ENCODE peak calls at places on chromosomes 12 and 14, in eight cellular contexts. One of them, this sample, is unnamed.

GRCh38 chr12:66241061-66242043 is 52.3 kb downstream of the IRAK3 start:
- DNase-seq in prostate gland: no peak
- DNase-seq in MM.1S: peak
- DNase-seq in AG04450: peak
- DNase-seq in AG09309: peak
- DNase-seq in fibroblast of mammary gland: peak
- DNase-seq in lung: no peak
- DNase-seq in kidney: no peak
- DNase-seq in this sample: peak

GRCh38 chr14:60196291-60196690 is 31.1 kb upstream of the DHRS7 start:
- DNase-seq in prostate gland: no peak
- DNase-seq in MM.1S: no peak
- DNase-seq in AG04450: no peak
- DNase-seq in AG09309: no peak
- DNase-seq in fibroblast of mammary gland: peak
- DNase-seq in lung: no peak
- DNase-seq in kidney: no peak
- DNase-seq in this sample: no peak

GRCh38 chr12:87599459-87599858 is 429.7 kb downstream of the C12orf50 start:
- DNase-seq in prostate gland: no peak
- DNase-seq in MM.1S: no peak
- DNase-seq in AG04450: no peak
- DNase-seq in AG09309: no peak
- DNase-seq in fibroblast of mammary gland: no peak
- DNase-seq in lung: no peak
- DNase-seq in kidney: no peak
- DNase-seq in this sample: no peak

GRCh38 chr14:90455100-90455571 is 58.3 kb downstream of the CALM1 start:
- DNase-seq in prostate gland: no peak
- DNase-seq in MM.1S: no peak
- DNase-seq in AG04450: no peak
- DNase-seq in AG09309: no peak
- DNase-seq in fibroblast of mammary gland: no peak
- DNase-seq in lung: no peak
- DNase-seq in kidney: peak
- DNase-seq in this sample: no peak

GRCh38 chr14:105337966-105338365 is 23.4 kb downstream of the PACS2 start:
- DNase-seq in prostate gland: no peak
- DNase-seq in MM.1S: no peak
- DNase-seq in AG04450: no peak
- DNase-seq in AG09309: no peak
- DNase-seq in fibroblast of mammary gland: no peak
- DNase-seq in lung: no peak
- DNase-seq in kidney: peak
- DNase-seq in this sample: no peak

GRCh38 chr14:58151264-58151700 is 731 bp downstream of the ARMH4 start:
- DNase-seq in prostate gland: no peak
- DNase-seq in MM.1S: no peak
- DNase-seq in AG04450: no peak
- DNase-seq in AG09309: no peak
- DNase-seq in fibroblast of mammary gland: peak
- DNase-seq in lung: no peak
- DNase-seq in kidney: no peak
- DNase-seq in this sample: peak

GRCh38 chr12:58314610-58315009 is 373.2 kb downstream of the ATP23 start:
- DNase-seq in prostate gland: no peak
- DNase-seq in MM.1S: no peak
- DNase-seq in AG04450: no peak
- DNase-seq in AG09309: peak
- DNase-seq in fibroblast of mammary gland: peak
- DNase-seq in lung: no peak
- DNase-seq in kidney: no peak
- DNase-seq in this sample: peak

GRCh38 chr14:53570411-53571387 is 385.9 kb downstream of the BMP4 start:
- DNase-seq in prostate gland: no peak
- DNase-seq in MM.1S: no peak
- DNase-seq in AG04450: no peak
- DNase-seq in AG09309: no peak
- DNase-seq in fibroblast of mammary gland: no peak
- DNase-seq in lung: no peak
- DNase-seq in kidney: no peak
- DNase-seq in this sample: no peak

GRCh38 chr14:68473050-68473449 is 319.8 kb downstream of the ZFP36L1 start:
- DNase-seq in prostate gland: peak
- DNase-seq in MM.1S: no peak
- DNase-seq in AG04450: no peak
- DNase-seq in AG09309: no peak
- DNase-seq in fibroblast of mammary gland: no peak
- DNase-seq in lung: no peak
- DNase-seq in kidney: peak
- DNase-seq in this sample: no peak

DNA sequence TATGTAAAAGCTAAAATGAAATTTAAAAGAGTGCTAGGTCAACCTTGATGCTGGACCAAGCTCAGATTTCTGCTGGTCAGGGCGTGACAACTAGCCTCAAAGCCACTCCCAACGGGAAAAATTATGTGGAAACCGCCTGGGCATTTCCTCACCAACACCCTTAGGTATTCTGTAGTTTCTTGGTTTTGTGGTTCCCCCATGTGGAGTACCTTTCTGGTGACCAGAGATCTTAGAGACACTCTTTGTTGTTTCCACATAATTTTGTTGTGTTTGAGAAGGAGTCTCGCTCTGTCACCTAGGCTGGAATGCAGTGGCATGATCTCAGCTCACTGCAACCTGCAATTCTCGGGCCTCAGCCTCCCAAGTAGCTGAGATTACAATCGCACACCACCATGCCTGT is 119.9 kb downstream of the DENND5B start:
- DNase-seq in prostate gland: no peak
- DNase-seq in MM.1S: no peak
- DNase-seq in AG04450: no peak
- DNase-seq in AG09309: no peak
- DNase-seq in fibroblast of mammary gland: no peak
- DNase-seq in lung: no peak
- DNase-seq in kidney: no peak
- DNase-seq in this sample: no peak
- TF ChIP-seq CTCF in prostate gland: no peak
- TF ChIP-seq CTCF in MM.1S: no peak
- TF ChIP-seq CTCF in AG04450: no peak
- TF ChIP-seq CTCF in AG09309: no peak
- TF ChIP-seq CTCF in fibroblast of mammary gland: no peak
- TF ChIP-seq CTCF in lung: no peak
- TF ChIP-seq CTCF in kidney: no peak
- TF ChIP-seq CTCF in this sample: no peak

GRCh38 chr12:112891093-112892024 is 15.4 kb upstream of the OAS1 start:
- DNase-seq in prostate gland: no peak
- DNase-seq in MM.1S: no peak
- DNase-seq in AG04450: no peak
- DNase-seq in AG09309: no peak
- DNase-seq in fibroblast of mammary gland: no peak
- DNase-seq in lung: no peak
- DNase-seq in kidney: no peak
- DNase-seq in this sample: no peak
- H3K4me3 ChIP-seq in prostate gland: no peak
- H3K4me3 ChIP-seq in MM.1S: no peak
- H3K4me3 ChIP-seq in AG04450: no peak
- H3K4me3 ChIP-seq in AG09309: no peak
- H3K4me3 ChIP-seq in fibroblast of mammary gland: no peak
- H3K4me3 ChIP-seq in lung: no peak
- H3K4me3 ChIP-seq in kidney: no peak
- H3K4me3 ChIP-seq in this sample: no peak

DNA sequence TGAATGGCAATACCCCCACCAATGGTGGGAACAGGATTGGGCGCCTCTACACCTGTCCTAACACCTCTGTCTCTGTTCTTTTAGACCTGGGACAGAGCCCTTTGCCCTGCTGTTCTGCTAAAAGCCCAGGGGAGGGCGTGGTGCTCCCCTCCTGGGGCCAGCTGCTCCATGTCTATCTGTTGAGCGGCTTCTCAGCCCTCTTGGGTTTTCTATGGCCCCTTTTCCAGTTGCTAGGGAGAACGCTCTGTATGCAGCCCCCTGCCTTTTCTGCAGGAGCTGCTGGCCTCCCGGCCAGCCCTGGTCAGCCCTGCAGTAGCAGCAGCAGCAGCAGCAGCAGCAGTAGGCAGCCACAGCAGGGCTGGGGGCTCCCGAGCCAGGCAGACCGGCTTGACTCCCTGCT is 1.2 kb downstream of the RTL1 start:
- DNase-seq in prostate gland: no peak
- DNase-seq in MM.1S: no peak
- DNase-seq in AG04450: no peak
- DNase-seq in AG09309: no peak
- DNase-seq in fibroblast of mammary gland: no peak
- DNase-seq in lung: peak
- DNase-seq in kidney: no peak
- DNase-seq in this sample: no peak
- TF ChIP-seq CTCF in prostate gland: no peak
- TF ChIP-seq CTCF in MM.1S: no peak
- TF ChIP-seq CTCF in AG04450: peak
- TF ChIP-seq CTCF in AG09309: no peak
- TF ChIP-seq CTCF in fibroblast of mammary gland: no peak
- TF ChIP-seq CTCF in lung: no peak
- TF ChIP-seq CTCF in kidney: no peak
- TF ChIP-seq CTCF in this sample: peak

DNA sequence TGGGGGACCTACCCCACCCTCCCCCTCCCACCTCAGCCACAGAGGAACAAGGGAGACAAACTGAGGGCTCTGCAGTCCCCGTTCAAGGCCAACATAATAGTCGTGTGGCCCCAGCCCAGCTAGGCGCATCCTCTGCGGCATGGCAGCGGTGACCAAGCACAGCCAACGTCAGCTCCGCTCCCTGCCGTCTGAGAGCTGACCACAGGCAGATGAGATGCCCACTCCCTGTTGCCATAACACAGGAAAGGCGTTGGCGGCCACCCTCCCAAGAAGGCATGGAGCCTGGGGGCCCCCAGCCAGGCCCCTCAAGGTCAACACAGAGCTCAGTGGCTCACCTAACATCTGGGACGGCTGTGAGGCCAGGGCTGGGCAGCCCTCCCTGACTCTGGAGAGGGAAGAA is 32.6 kb upstream of the UBC start:
- DNase-seq in prostate gland: no peak
- DNase-seq in MM.1S: no peak
- DNase-seq in AG04450: no peak
- DNase-seq in AG09309: no peak
- DNase-seq in fibroblast of mammary gland: no peak
- DNase-seq in lung: no peak
- DNase-seq in kidney: no peak
- DNase-seq in this sample: no peak
- H3K4me3 ChIP-seq in prostate gland: no peak
- H3K4me3 ChIP-seq in MM.1S: no peak
- H3K4me3 ChIP-seq in AG04450: no peak
- H3K4me3 ChIP-seq in AG09309: no peak
- H3K4me3 ChIP-seq in fibroblast of mammary gland: no peak
- H3K4me3 ChIP-seq in lung: no peak
- H3K4me3 ChIP-seq in kidney: no peak
- H3K4me3 ChIP-seq in this sample: no peak

DNA sequence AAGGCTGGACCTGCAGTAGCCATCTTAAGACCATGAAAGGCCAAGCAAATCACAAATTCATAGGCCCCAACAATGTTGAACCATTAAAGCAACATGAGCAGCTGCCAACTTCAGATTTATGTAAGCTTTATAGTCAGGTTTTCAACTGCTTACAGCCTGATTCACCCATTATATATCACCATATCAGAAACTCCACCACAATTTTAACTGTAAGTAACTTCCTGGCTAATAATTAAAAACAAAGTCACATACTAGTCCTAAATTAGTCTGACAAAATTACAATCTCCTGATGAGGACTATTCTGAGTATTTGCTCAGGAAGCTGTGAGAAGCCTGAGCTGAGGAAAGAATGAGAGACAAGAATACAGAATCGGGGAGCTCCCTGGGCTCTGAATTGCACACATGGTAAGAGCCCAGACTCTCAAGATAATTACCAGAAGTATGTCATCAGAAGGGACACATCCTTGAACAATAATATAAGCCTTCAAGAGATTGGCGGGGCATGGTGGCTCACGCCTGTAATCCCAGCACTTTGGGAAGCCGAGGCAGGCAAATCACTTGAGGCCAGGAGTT is 55.1 kb downstream of the NUMB start:
- DNase-seq in prostate gland: no peak
- DNase-seq in MM.1S: no peak
- DNase-seq in AG04450: no peak
- DNase-seq in AG09309: no peak
- DNase-seq in fibroblast of mammary gland: no peak
- DNase-seq in lung: no peak
- DNase-seq in kidney: no peak
- DNase-seq in this sample: no peak
- TF ChIP-seq CTCF in prostate gland: no peak
- TF ChIP-seq CTCF in MM.1S: no peak
- TF ChIP-seq CTCF in AG04450: no peak
- TF ChIP-seq CTCF in AG09309: no peak
- TF ChIP-seq CTCF in fibroblast of mammary gland: no peak
- TF ChIP-seq CTCF in lung: no peak
- TF ChIP-seq CTCF in kidney: no peak
- TF ChIP-seq CTCF in this sample: no peak

GRCh38 chr12:47773062-47773857 is at the start of gene SLC48A1:
- DNase-seq in prostate gland: peak
- DNase-seq in MM.1S: peak
- DNase-seq in AG04450: no peak
- DNase-seq in AG09309: no peak
- DNase-seq in fibroblast of mammary gland: peak
- DNase-seq in lung: peak
- DNase-seq in kidney: peak
- DNase-seq in this sample: peak

GRCh38 chr12:47772738-47773061 is 338 bp upstream of the SLC48A1 start:
- DNase-seq in prostate gland: no peak
- DNase-seq in MM.1S: no peak
- DNase-seq in AG04450: no peak
- DNase-seq in AG09309: no peak
- DNase-seq in fibroblast of mammary gland: no peak
- DNase-seq in lung: no peak
- DNase-seq in kidney: no peak
- DNase-seq in this sample: no peak

GRCh38 chr12:47771304-47771703 is 1.7 kb upstream of the SLC48A1 start:
- DNase-seq in prostate gland: no peak
- DNase-seq in MM.1S: no peak
- DNase-seq in AG04450: no peak
- DNase-seq in AG09309: no peak
- DNase-seq in fibroblast of mammary gland: no peak
- DNase-seq in lung: no peak
- DNase-seq in kidney: peak
- DNase-seq in this sample: no peak

GRCh38 chr12:47773858-47774580 is 981 bp downstream of the SLC48A1 start:
- DNase-seq in prostate gland: no peak
- DNase-seq in MM.1S: no peak
- DNase-seq in AG04450: no peak
- DNase-seq in AG09309: no peak
- DNase-seq in fibroblast of mammary gland: no peak
- DNase-seq in lung: no peak
- DNase-seq in kidney: peak
- DNase-seq in this sample: no peak

DNA sequence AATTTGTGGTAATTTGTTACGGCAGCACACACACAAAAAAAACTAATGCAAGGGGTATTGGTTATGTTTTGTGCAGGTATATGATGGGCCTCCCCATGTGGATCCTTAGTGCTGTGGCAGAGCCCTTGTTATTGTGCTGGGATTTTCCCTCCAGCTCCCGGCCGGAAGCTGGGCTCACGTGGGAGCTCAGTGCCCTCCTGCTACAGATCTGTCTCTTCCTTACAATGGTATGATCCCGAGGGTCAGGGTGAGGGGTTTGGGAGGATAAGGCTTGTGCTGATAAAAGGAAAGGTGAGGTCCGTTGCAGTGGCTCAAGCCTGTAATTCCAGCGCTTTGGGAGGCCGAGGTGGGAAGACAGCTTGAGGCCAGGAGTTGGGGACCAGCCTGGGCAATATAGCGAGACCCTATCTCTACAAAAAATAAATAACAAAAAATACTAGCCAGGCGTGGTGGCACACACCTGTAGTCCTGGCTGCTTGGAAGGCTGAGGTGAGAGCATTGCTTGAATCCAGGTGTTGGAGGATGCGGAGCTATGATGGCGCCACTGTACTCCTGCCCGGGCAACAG is 861 bp upstream of the SLC48A1 start:
- DNase-seq in prostate gland: no peak
- DNase-seq in MM.1S: no peak
- DNase-seq in AG04450: no peak
- DNase-seq in AG09309: no peak
- DNase-seq in fibroblast of mammary gland: no peak
- DNase-seq in lung: no peak
- DNase-seq in kidney: peak
- DNase-seq in this sample: no peak
- H3K4me3 ChIP-seq in prostate gland: no peak
- H3K4me3 ChIP-seq in MM.1S: no peak
- H3K4me3 ChIP-seq in AG04450: no peak
- H3K4me3 ChIP-seq in AG09309: no peak
- H3K4me3 ChIP-seq in fibroblast of mammary gland: no peak
- H3K4me3 ChIP-seq in lung: no peak
- H3K4me3 ChIP-seq in kidney: peak
- H3K4me3 ChIP-seq in this sample: no peak

This sample was measured in fibroblast of villous mesenchyme.